ENCODE peak calls at places on chromosome 17, in six cellular contexts. T is mucosa of descending colon, V is GM06990, B is epithelial cell of proximal tubule, J is gastrocnemius medialis, L is PC-3. O is an unnamed sample.

GRCh38 chr17:37050905-37051304 is 102.2 kb downstream of the AATF start:
- DNase-seq in T (no peak), V (no peak), J (no peak), L (peak), B (no peak), O (no peak)

GRCh38 chr17:56912105-56912999 is 1.5 kb downstream of the TRIM25 start:
- DNase-seq in V (no peak), L (peak), T (peak), B (no peak), J (peak), O (peak)

GRCh38 chr17:29145289-29146058 is 34.7 kb downstream of the MYO18A start:
- DNase-seq in J (no peak), L (peak), B (no peak), T (peak), V (no peak), O (peak)

GRCh38 chr17:44389281-44389680 is at the start of gene ITGA2B:
- DNase-seq in V (no peak), T (no peak), B (no peak), L (no peak), J (no peak), O (no peak)

GRCh38 chr17:33676444-33676843 is 383.3 kb upstream of the ASIC2 start:
- DNase-seq in B (no peak), J (no peak), T (no peak), V (no peak), L (no peak), O (no peak)

GRCh38 chr17:7782237-7782636 is 51.8 kb upstream of the KDM6B start:
- DNase-seq in L (peak), B (peak), J (no peak), T (no peak), V (no peak), O (peak)

GRCh38 chr17:2337152-2337810 is at the start of gene SGSM2:
- DNase-seq in J (no peak), V (peak), L (peak), T (peak), B (no peak), O (peak)

GRCh38 chr17:42522263-42522790 is 13.7 kb upstream of the NAGLU start:
- DNase-seq in T (peak), L (no peak), V (no peak), J (no peak), B (no peak), O (no peak)

GRCh38 chr17:42276609-42277341 is 584 bp upstream of the STAT5B start:
- DNase-seq in J (peak), L (no peak), V (no peak), T (peak), B (no peak), O (peak)

GRCh38 chr17:17831208-17832039 is 5.4 kb downstream of the SREBF1 start:
- DNase-seq in V (no peak), B (no peak), L (no peak), T (no peak), J (no peak), O (peak)

GRCh38 chr17:55254375-55254774 is 10.4 kb upstream of the HLF start:
- DNase-seq in L (peak), B (no peak), V (no peak), J (no peak), T (no peak), O (no peak)

GRCh38 chr17:77728022-77728671 is 230.4 kb upstream of the TNRC6C start:
- DNase-seq in L (peak), J (no peak), B (no peak), V (no peak), T (no peak), O (peak)

GRCh38 chr17:82031885-82032627 is 578 bp downstream of the RAC3 start:
- DNase-seq in L (peak), J (no peak), B (no peak), T (peak), V (no peak), O (no peak)

GRCh38 chr17:81545160-81545949 is 6.8 kb downstream of the FAAP100 start:
- DNase-seq in V (no peak), J (no peak), B (no peak), T (no peak), L (no peak), O (no peak)

GRCh38 chr17:79090503-79091372 is 16.1 kb downstream of the ENGASE start:
- DNase-seq in J (no peak), T (no peak), B (no peak), V (no peak), L (no peak), O (peak)

GRCh38 chr17:4968916-4969550 is 1.4 kb upstream of the SPAG7 start:
- DNase-seq in L (peak), T (no peak), V (no peak), B (peak), J (no peak), O (peak)

GRCh38 chr17:16652847-16653366 is 743 bp downstream of the ZNF624 start:
- DNase-seq in V (no peak), L (peak), T (no peak), B (no peak), J (peak), O (no peak)

GRCh38 chr17:15966183-15966878 is 21.4 kb downstream of the ADORA2B start:
- DNase-seq in V (no peak), L (peak), J (no peak), B (no peak), T (peak), O (peak)

GRCh38 chr17:66241839-66242238 is 12.6 kb upstream of the APOH start:
- DNase-seq in V (no peak), L (no peak), T (no peak), J (no peak), B (no peak), O (no peak)

GRCh38 chr17:17783121-17783824 is 53.5 kb downstream of the SREBF1 start:
- DNase-seq in B (no peak), L (peak), T (peak), J (peak), V (peak), O (no peak)

GRCh38 chr17:3025421-3026124 is 37.8 kb downstream of the OR1D5 start:
- DNase-seq in B (no peak), J (no peak), T (no peak), V (no peak), L (no peak), O (no peak)

GRCh38 chr17:41835800-41836549 is at the start of gene NT5C3B:
- DNase-seq in L (peak), J (no peak), V (peak), T (peak), B (no peak), O (peak)

GRCh38 chr17:3039748-3040147 is 23.7 kb downstream of the OR1D5 start:
- DNase-seq in J (no peak), T (no peak), V (no peak), B (no peak), L (no peak), O (no peak)

GRCh38 chr17:78890111-78890897 is 12.7 kb downstream of the CEP295NL start:
- DNase-seq in V (peak), J (peak), L (no peak), B (no peak), T (peak), O (no peak)

GRCh38 chr17:69430488-69430887 is 16.0 kb downstream of the MAP2K6 start:
- DNase-seq in T (no peak), L (no peak), B (no peak), J (no peak), V (no peak), O (no peak)

GRCh38 chr17:900336-900735 is 79.2 kb downstream of the NXN start:
- DNase-seq in T (no peak), J (no peak), B (no peak), V (no peak), L (no peak), O (peak)

GRCh38 chr17:12800855-12801365 is 11.6 kb downstream of the ARHGAP44 start:
- DNase-seq in V (no peak), T (no peak), B (no peak), L (no peak), J (no peak), O (no peak)

GRCh38 chr17:29616300-29617048 is 6.2 kb downstream of the CORO6 start:
- DNase-seq in V (no peak), J (no peak), L (no peak), B (no peak), T (peak), O (no peak)

GRCh38 chr17:77654861-77655260 is 303.6 kb upstream of the TNRC6C start:
- DNase-seq in T (no peak), L (no peak), V (no peak), J (no peak), B (no peak), O (no peak)

GRCh38 chr17:56798916-56799315 is 34.8 kb downstream of the C17orf67 start:
- DNase-seq in L (no peak), V (no peak), J (no peak), T (no peak), B (peak), O (no peak)

GRCh38 chr17:74442670-74443515 is 11.0 kb downstream of the GPRC5C start:
- DNase-seq in L (peak), T (peak), J (peak), B (no peak), V (peak), O (no peak)

GRCh38 chr17:39014795-39015545 is 47.8 kb upstream of the FBXO47 start:
- DNase-seq in B (no peak), L (no peak), T (no peak), V (no peak), J (no peak), O (no peak)

GRCh38 chr17:55770220-55770870 is 19.5 kb downstream of the PCTP start:
- DNase-seq in V (no peak), J (no peak), L (peak), T (no peak), B (peak), O (peak)

GRCh38 chr17:61143026-61143425 is 256.6 kb upstream of the TBX2 start:
- DNase-seq in T (no peak), B (no peak), L (no peak), J (no peak), V (no peak), O (no peak)

GRCh38 chr17:34146440-34147043 is 108.5 kb upstream of the CCL2 start:
- DNase-seq in L (peak), V (no peak), J (no peak), T (peak), B (no peak), O (no peak)

GRCh38 chr17:21198411-21198810 is 15.6 kb downstream of the TMEM11 start:
- DNase-seq in B (no peak), T (no peak), V (no peak), J (no peak), L (no peak), O (no peak)

GRCh38 chr17:21200590-21201301 is 13.2 kb downstream of the TMEM11 start:
- DNase-seq in V (no peak), T (no peak), B (no peak), L (no peak), J (no peak), O (no peak)

GRCh38 chr17:21199856-21200255 is 14.1 kb downstream of the TMEM11 start:
- DNase-seq in L (no peak), B (no peak), J (no peak), T (no peak), V (no peak), O (no peak)

GRCh38 chr17:21201302-21201602 is 12.7 kb downstream of the TMEM11 start:
- DNase-seq in V (no peak), J (no peak), B (no peak), L (peak), T (no peak), O (no peak)

GRCh38 chr17:21199311-21199710 is 14.7 kb downstream of the TMEM11 start:
- DNase-seq in L (peak), J (no peak), B (no peak), V (no peak), T (no peak), O (peak)
- TF ChIP-seq CTCF in L (no peak), J (no peak), B (no peak), V (no peak), T (no peak), O (no peak)

GRCh38 chr17:20009302-20010098 is at the start of gene SPECC1:
- DNase-seq in J (peak), T (peak), B (no peak), L (peak), V (peak), O (no peak)

GRCh38 chr17:20008242-20009051 is 712 bp upstream of the SPECC1 start:
- DNase-seq in J (no peak), V (no peak), T (peak), B (no peak), L (peak), O (no peak)

GRCh38 chr17:20009052-20009301 is 182 bp upstream of the SPECC1 start:
- DNase-seq in T (no peak), B (no peak), J (no peak), V (no peak), L (no peak), O (peak)

GRCh38 chr17:20010886-20011402 is 1.8 kb downstream of the SPECC1 start:
- DNase-seq in L (no peak), V (no peak), J (no peak), B (no peak), T (no peak), O (no peak)

GRCh38 chr17:20010099-20010863 is 1.1 kb downstream of the SPECC1 start:
- DNase-seq in T (no peak), J (no peak), V (no peak), B (peak), L (peak), O (peak)
- TF ChIP-seq CTCF in T (no peak), J (peak), V (no peak), B (peak), L (peak), O (peak)

DNA sequence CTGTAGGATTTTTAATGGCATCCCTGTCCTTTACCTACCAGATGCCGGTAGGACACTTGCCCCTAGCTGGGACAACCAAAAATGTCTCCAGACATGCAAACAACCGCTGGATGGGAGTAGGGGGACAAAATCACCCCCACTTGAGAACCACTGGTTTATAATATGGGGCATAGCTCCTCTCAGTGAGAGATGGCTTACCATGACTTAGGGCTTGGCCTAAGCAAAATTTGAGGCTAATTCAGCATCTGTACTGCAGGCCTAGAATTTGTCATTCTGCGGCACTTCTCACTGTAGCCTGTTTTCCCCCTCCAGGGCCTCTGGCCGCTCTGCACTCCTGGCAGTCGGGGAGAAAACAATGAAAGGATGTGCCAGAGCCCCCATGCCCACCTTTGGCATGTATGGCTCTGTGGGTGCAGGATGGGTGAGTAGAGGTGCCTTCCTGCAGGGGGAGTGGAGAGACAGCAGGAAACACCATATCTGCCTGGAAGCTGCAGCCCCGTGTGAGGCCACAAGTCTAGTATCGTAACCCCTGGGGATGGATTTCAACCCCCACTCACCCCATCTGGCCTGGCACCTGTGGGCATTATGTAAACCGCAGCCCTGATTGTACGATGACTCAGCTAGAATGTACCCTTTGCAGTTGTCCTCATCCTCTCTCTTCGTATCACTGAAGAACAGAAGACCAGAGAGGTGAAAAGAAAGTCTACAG is 268.1 kb downstream of the SOX9 start:
- DNase-seq in L (peak), T (no peak), V (peak), J (no peak), B (no peak), O (peak)
- TF ChIP-seq CTCF in L (peak), T (no peak), V (peak), J (no peak), B (peak), O (peak)

GRCh38 chr17:47844230-47844629 is 3.2 kb upstream of the SCRN2 start:
- DNase-seq in T (no peak), V (no peak), B (no peak), J (no peak), L (no peak), O (no peak)
- TF ChIP-seq CTCF in T (no peak), V (no peak), B (no peak), J (no peak), L (no peak), O (no peak)

DNA sequence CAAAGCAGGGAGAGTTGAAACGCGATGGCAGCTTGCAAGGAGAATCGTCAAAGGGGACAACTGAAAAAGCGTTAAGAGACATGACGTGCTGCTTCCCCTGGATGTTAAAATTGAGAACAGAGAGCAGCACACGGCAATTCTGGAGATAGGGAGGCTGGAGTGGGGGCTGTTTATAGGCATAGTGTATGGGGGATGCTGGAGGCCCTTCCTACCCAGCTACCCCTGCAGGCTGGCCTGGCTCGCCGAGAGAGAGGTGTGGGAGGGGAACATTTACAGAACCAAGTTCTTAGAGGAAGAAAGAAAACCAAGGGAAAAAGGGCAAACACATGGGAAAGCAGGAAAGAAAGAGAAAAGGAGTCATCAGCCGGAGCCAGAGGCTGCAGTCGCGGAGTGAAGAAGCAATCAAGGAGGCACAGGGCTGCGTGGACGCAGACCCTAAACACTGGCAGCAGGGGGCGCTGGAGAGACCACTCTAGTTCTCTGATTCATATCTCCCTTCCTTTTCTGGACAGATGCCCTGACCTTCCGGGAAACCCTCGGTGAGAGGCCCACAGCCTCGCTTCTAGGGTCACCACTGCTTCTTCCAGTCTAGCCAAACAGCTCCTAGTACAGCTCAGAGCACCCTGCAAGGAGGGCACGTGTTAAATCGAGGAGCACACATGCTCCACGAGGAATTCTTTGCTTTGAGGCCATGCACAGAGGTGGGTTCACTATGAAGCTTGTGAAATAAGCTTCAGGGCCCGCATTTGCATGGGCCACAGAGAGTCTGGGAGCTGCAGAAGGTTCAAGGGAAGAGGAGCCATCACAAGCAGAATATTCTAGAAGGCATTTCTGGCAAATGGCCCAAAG is 55.6 kb downstream of the MYH13 start:
- DNase-seq in B (no peak), T (peak), L (peak), J (peak), V (peak), O (peak)
- TF ChIP-seq CTCF in B (peak), T (peak), L (peak), J (peak), V (peak), O (peak)

GRCh38 chr17:67636841-67637240 is 80.9 kb upstream of the NOL11 start:
- DNase-seq in L (peak), J (no peak), T (no peak), B (peak), V (no peak), O (peak)
- TF ChIP-seq CTCF in L (no peak), J (no peak), T (no peak), B (no peak), V (no peak), O (no peak)

GRCh38 chr17:58710948-58711552 is 18.6 kb downstream of the RAD51C start:
- DNase-seq in J (no peak), T (no peak), V (no peak), B (peak), L (peak), O (peak)
- TF ChIP-seq CTCF in J (peak), T (no peak), V (peak), B (peak), L (peak), O (peak)

GRCh38 chr17:75878174-75878998 is at the start of gene TRIM47:
- DNase-seq in B (no peak), T (peak), J (no peak), V (peak), L (peak), O (peak)
- TF ChIP-seq CTCF in B (no peak), T (no peak), J (no peak), V (no peak), L (no peak), O (no peak)

GRCh38 chr17:40338058-40338457 is 26.5 kb downstream of the GJD3 start:
- DNase-seq in J (no peak), V (no peak), T (no peak), L (no peak), B (no peak), O (no peak)
- TF ChIP-seq CTCF in J (no peak), V (no peak), T (no peak), L (no peak), B (no peak), O (no peak)

O was measured in foreskin fibroblast.